ENCODE peak calls at places on chromosomes 6 and 20, in eight cellular contexts. T, W, H, K, C, O, U and J are unnamed samples.

GRCh38 chr20:19737025-19737424 is 21.0 kb upstream of the RIN2 start:
- DNase-seq in T (no peak), W (no peak), H (peak; percentile 34), K (no peak), C (peak; percentile 29), O (peak; percentile 87), U (no peak), J (peak; percentile 48)

GRCh38 chr6:108562503-108562993 is 1.8 kb downstream of the FOXO3 start:
- DNase-seq in T (peak; percentile 95), W (no peak), H (no peak), K (peak; percentile 11), C (no peak), O (peak; percentile 82), U (peak; percentile 60), J (peak; percentile 81)

GRCh38 chr6:135902756-135903331 is 51.3 kb downstream of the PDE7B start:
- DNase-seq in T (no peak), W (no peak), H (no peak), K (no peak), C (no peak), O (peak; percentile 73), U (no peak), J (no peak)

GRCh38 chr6:16514249-16514648 is 247.0 kb downstream of the ATXN1 start:
- DNase-seq in T (peak; percentile 71), W (no peak), H (peak; percentile 39), K (no peak), C (no peak), O (peak; percentile 88), U (peak; percentile 71), J (peak; percentile 76)

GRCh38 chr6:43936476-43936875 is 166.5 kb downstream of the VEGFA start:
- DNase-seq in T (peak; percentile 67), W (no peak), H (peak; percentile 3), K (no peak), C (no peak), O (no peak), U (no peak), J (no peak)

GRCh38 chr20:1122388-1123315 is 4.2 kb downstream of the PSMF1 start:
- DNase-seq in T (no peak), W (no peak), H (peak; percentile 39), K (no peak), C (peak; percentile 13), O (peak; percentile 77), U (no peak), J (peak; percentile 57)

GRCh38 chr6:127289934-127290333 is 23.3 kb downstream of the RNF146 start:
- DNase-seq in T (no peak), W (no peak), H (no peak), K (no peak), C (no peak), O (no peak), U (no peak), J (no peak)

GRCh38 chr6:100116409-100117194 is 122.6 kb upstream of the MCHR2 start:
- DNase-seq in T (peak; percentile 85), W (peak; percentile 4), H (peak; percentile 37), K (no peak), C (peak; percentile 62), O (peak; percentile 90), U (peak; percentile 29), J (peak; percentile 76)